ENCODE peak calls at places on chromosomes 11 and 22, in nine cellular contexts. N, F, X, E, P, J, M, Z and A are unnamed samples.

GRCh38 chr11:114307524-114308203 is 11.5 kb downstream of the NNMT start:
- DNase-seq in N (peak; percentile 63), F (no peak), X (no peak), E (peak; percentile 89), P (no peak), J (peak; percentile 59), M (no peak), Z (peak; percentile 75), A (peak; percentile 97)

GRCh38 chr11:68969386-68969785 is 11.4 kb downstream of the MRGPRD start:
- DNase-seq in N (no peak), F (no peak), X (no peak), E (no peak), P (no peak), J (no peak), M (no peak), Z (no peak), A (no peak)

GRCh38 chr22:40116496-40117200 is 61.1 kb upstream of the TNRC6B start:
- DNase-seq in N (no peak), F (no peak), X (no peak), E (no peak), P (no peak), J (no peak), M (no peak), Z (no peak), A (no peak)

GRCh38 chr11:111581341-111581740 is 20.9 kb upstream of the SIK2 start:
- DNase-seq in N (no peak), F (no peak), X (no peak), E (no peak), P (no peak), J (no peak), M (no peak), Z (no peak), A (no peak)

GRCh38 chr11:86067230-86068137 is 1.4 kb downstream of the PICALM start:
- DNase-seq in N (peak; percentile 25), F (no peak), X (no peak), E (no peak), P (peak; percentile 65), J (no peak), M (no peak), Z (peak; percentile 59), A (peak; percentile 44)

GRCh38 chr11:63920126-63920869 is 3.3 kb upstream of the RCOR2 start:
- DNase-seq in N (no peak), F (no peak), X (no peak), E (no peak), P (no peak), J (no peak), M (no peak), Z (no peak), A (peak; percentile 42)

GRCh38 chr11:18078909-18079308 is 27.0 kb downstream of the SAAL1 start:
- DNase-seq in N (no peak), F (no peak), X (no peak), E (no peak), P (no peak), J (no peak), M (no peak), Z (no peak), A (no peak)

GRCh38 chr11:17770917-17771316 is 36.3 kb downstream of the KCNC1 start:
- DNase-seq in N (no peak), F (no peak), X (no peak), E (no peak), P (no peak), J (peak; percentile 27), M (no peak), Z (no peak), A (no peak)

GRCh38 chr11:16815047-16815767 is 76.8 kb downstream of the C11orf58 start:
- DNase-seq in N (no peak), F (no peak), X (no peak), E (no peak), P (no peak), J (peak; percentile 27), M (no peak), Z (no peak), A (peak; percentile 76)

GRCh38 chr11:130908770-130909625 is 7.3 kb downstream of the SNX19 start:
- DNase-seq in N (peak; percentile 51), F (no peak), X (no peak), E (peak; percentile 90), P (no peak), J (peak; percentile 91), M (no peak), Z (peak; percentile 64), A (peak; percentile 92)

GRCh38 chr11:66566221-66566620 is 2.2 kb downstream of the CTSF start:
- DNase-seq in N (no peak), F (no peak), X (no peak), E (no peak), P (no peak), J (no peak), M (no peak), Z (no peak), A (no peak)

GRCh38 chr22:26646158-26646557 is 11.2 kb upstream of the MIAT start:
- DNase-seq in N (no peak), F (no peak), X (no peak), E (peak; percentile 51), P (no peak), J (peak; percentile 55), M (no peak), Z (no peak), A (peak; percentile 68)

GRCh38 chr11:34633990-34634725 is 13.3 kb downstream of the EHF start:
- DNase-seq in N (peak; percentile 49), F (peak; percentile 60), X (no peak), E (no peak), P (peak; percentile 90), J (peak; percentile 51), M (no peak), Z (peak; percentile 69), A (peak; percentile 36)

GRCh38 chr11:102666331-102666957 is 39.1 kb downstream of the MMP27 start:
- DNase-seq in N (peak; percentile 79), F (peak; percentile 46), X (peak; percentile 30), E (peak; percentile 5), P (peak; percentile 46), J (peak; percentile 60), M (peak; percentile 37), Z (peak; percentile 37), A (peak; percentile 74)

GRCh38 chr11:110989734-110990133 is 255.8 kb upstream of the POU2AF2 start:
- DNase-seq in N (no peak), F (no peak), X (no peak), E (peak; percentile 56), P (no peak), J (peak; percentile 90), M (no peak), Z (peak; percentile 14), A (peak; percentile 69)

GRCh38 chr11:59173964-59174663 is 2.2 kb downstream of the DTX4 start:
- DNase-seq in N (peak; percentile 67), F (no peak), X (no peak), E (no peak), P (peak; percentile 87), J (peak; percentile 59), M (no peak), Z (peak; percentile 78), A (peak; percentile 23)

GRCh38 chr11:13972033-13972910 is 9.7 kb downstream of the SPON1 start:
- DNase-seq in N (no peak), F (no peak), X (no peak), E (peak; percentile 62), P (no peak), J (peak; percentile 22), M (no peak), Z (no peak), A (peak; percentile 42)

GRCh38 chr22:46088541-46089311 is 61.6 kb upstream of the PPARA start:
- DNase-seq in N (no peak), F (no peak), X (no peak), E (peak; percentile 76), P (no peak), J (peak; percentile 64), M (no peak), Z (peak; percentile 82), A (peak; percentile 91)

GRCh38 chr11:8233691-8234424 is 29.8 kb downstream of the LMO1 start:
- DNase-seq in N (peak; percentile 49), F (peak; percentile 51), X (no peak), E (peak; percentile 67), P (peak; percentile 55), J (peak; percentile 27), M (no peak), Z (peak; percentile 54), A (peak; percentile 74)

GRCh38 chr11:67614730-67615454 is 8.2 kb downstream of the NDUFV1 start:
- DNase-seq in N (no peak), F (no peak), X (no peak), E (no peak), P (no peak), J (no peak), M (no peak), Z (no peak), A (no peak)
- H3K4me3 ChIP-seq in N (no peak overlapping the region), F (no peak overlapping the region), X (no peak overlapping the region), E (no peak overlapping the region), P (no peak overlapping the region), J (no peak overlapping the region), M (no peak overlapping the region), Z (no peak overlapping the region), A (no peak overlapping the region)

GRCh38 chr22:23105919-23106853 is 35.6 kb downstream of the RSPH14 start:
- DNase-seq in N (no peak), F (no peak), X (no peak), E (no peak), P (no peak), J (no peak), M (no peak), Z (no peak), A (no peak)

GRCh38 chr22:23105304-23105703 is 35.0 kb downstream of the GNAZ start:
- DNase-seq in N (no peak), F (no peak), X (no peak), E (no peak), P (no peak), J (no peak), M (no peak), Z (no peak), A (no peak)

GRCh38 chr22:23107487-23108323 is 34.1 kb downstream of the RSPH14 start:
- DNase-seq in N (no peak), F (no peak), X (no peak), E (no peak), P (no peak), J (no peak), M (no peak), Z (no peak), A (no peak)

GRCh38 chr22:23108324-23109078 is 33.3 kb downstream of the RSPH14 start:
- DNase-seq in N (no peak), F (no peak), X (no peak), E (no peak), P (no peak), J (no peak), M (no peak), Z (no peak), A (no peak)

GRCh38 chr22:23106906-23107367 is 34.9 kb downstream of the RSPH14 start:
- DNase-seq in N (no peak), F (no peak), X (no peak), E (no peak), P (no peak), J (no peak), M (no peak), Z (no peak), A (no peak)
- H3K4me2 ChIP-seq in N (no peak overlapping the region), F (no peak overlapping the region), X (no peak overlapping the region), E (no peak overlapping the region), P (no peak overlapping the region), J (no peak overlapping the region), M (no peak overlapping the region), Z (no peak overlapping the region), A (no peak overlapping the region)

GRCh38 chr11:43933608-43934358 is 8.7 kb upstream of the C11orf96 start:
- DNase-seq in N (no peak), F (no peak), X (no peak), E (no peak), P (no peak), J (peak; percentile 48), M (no peak), Z (no peak), A (peak; percentile 70)
- H3K4me3 ChIP-seq in N (no peak overlapping the region), F (no peak overlapping the region), X (no peak overlapping the region), E (no peak overlapping the region), P (no peak overlapping the region), J (peak overlapping the region; percentile 22), M (no peak overlapping the region), Z (no peak overlapping the region), A (no peak overlapping the region)

GRCh38 chr11:93842461-93842860 is 8.0 kb downstream of the VSTM5 start:
- DNase-seq in N (peak; percentile 99), F (peak; percentile 24), X (no peak), E (peak; percentile 93), P (peak; percentile 90), J (peak; percentile 71), M (peak; percentile 67), Z (peak; percentile 86), A (peak; percentile 86)
- H3K4me2 ChIP-seq in N (peak overlapping the region; percentile 41), F (no peak overlapping the region), X (no peak overlapping the region), E (peak overlapping the region; percentile 9), P (peak overlapping the region; percentile 48), J (no peak overlapping the region), M (peak overlapping the region; percentile 54), Z (peak overlapping the region; percentile 45), A (no peak overlapping the region)